ENCODE peak calls at places on chromosomes 16 and 17, in five cellular contexts. T is A673, W is sigmoid colon, S is left ventricle myocardium inferior, K is right lobe of liver. U is an unnamed sample.

GRCh38 chr16:86970726-86971125 is 346.5 kb downstream of the C16orf95 start:
- DNase-seq in T (no peak), W (no peak), S (no peak), K (no peak), U (no peak)

GRCh38 chr16:67215690-67216089 is 11.2 kb upstream of the TMEM208 start:
- DNase-seq in T (no peak), W (no peak), S (no peak), K (no peak), U (no peak)

GRCh38 chr16:84543931-84544776 is 39.7 kb upstream of the MEAK7 start:
- DNase-seq in T (no peak), W (no peak), S (no peak), K (no peak), U (no peak)

GRCh38 chr17:65191805-65192740 is 54.9 kb downstream of the RGS9 start:
- DNase-seq in T (peak; percentile 11), W (no peak), S (no peak), K (peak; percentile 48), U (no peak)

GRCh38 chr16:86850675-86851074 is 272.3 kb downstream of the FOXL1 start:
- DNase-seq in T (no peak), W (no peak), S (no peak), K (no peak), U (no peak)

GRCh38 chr17:21194688-21195087 is 19.3 kb downstream of the TMEM11 start:
- DNase-seq in T (no peak), W (peak; percentile 87), S (peak; percentile 73), K (no peak), U (peak; percentile 70)

GRCh38 chr17:80034977-80035686 is 540 bp downstream of the TBC1D16 start:
- DNase-seq in T (peak; percentile 54), W (no peak), S (no peak), K (no peak), U (no peak)

GRCh38 chr16:67389911-67390815 is 3.1 kb downstream of the TPPP3 start:
- DNase-seq in T (no peak), W (peak; percentile 75), S (peak; percentile 46), K (no peak), U (no peak)

DNA sequence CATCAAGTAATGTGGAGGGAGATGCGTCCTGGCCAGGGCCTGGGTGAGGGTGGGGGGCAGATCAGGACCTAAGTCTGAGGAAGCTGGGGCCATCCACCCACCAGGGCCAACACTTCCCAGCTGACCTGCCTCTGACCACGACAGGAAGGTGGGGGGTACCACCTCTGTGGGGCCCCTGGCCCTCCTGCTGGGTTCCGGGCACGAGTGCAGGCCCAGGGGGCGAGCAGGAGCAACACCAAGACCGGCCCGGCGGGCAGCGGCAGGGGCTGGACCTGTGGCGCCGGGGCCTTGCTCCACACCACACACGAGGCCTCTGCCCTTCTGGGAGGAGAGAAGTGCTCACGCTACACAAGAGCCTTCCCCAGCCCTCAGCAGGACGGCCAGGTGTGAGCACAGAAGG is 13.3 kb downstream of the PDIA2 start:
- DNase-seq in T (no peak), W (no peak), S (no peak), K (no peak), U (no peak)
- H3K36me3 ChIP-seq in T (no peaks in the 10 kb centered on the region), W (peaks cover 55% of the 10 kb centered on the region), S (peaks cover 45% of the 10 kb centered on the region), K (no peaks in the 10 kb centered on the region), U (peaks cover 29% of the 10 kb centered on the region)

GRCh38 chr16:2058901-2059300 is 11.1 kb downstream of the TSC2 start:
- DNase-seq in T (no peak), W (no peak), S (no peak), K (no peak), U (no peak)
- H3K36me3 ChIP-seq in T (no peaks in the 10 kb centered on the region), W (peaks cover 82% of the 10 kb centered on the region), S (peaks cover 83% of the 10 kb centered on the region), K (no peaks in the 10 kb centered on the region), U (peaks cover 74% of the 10 kb centered on the region)

DNA sequence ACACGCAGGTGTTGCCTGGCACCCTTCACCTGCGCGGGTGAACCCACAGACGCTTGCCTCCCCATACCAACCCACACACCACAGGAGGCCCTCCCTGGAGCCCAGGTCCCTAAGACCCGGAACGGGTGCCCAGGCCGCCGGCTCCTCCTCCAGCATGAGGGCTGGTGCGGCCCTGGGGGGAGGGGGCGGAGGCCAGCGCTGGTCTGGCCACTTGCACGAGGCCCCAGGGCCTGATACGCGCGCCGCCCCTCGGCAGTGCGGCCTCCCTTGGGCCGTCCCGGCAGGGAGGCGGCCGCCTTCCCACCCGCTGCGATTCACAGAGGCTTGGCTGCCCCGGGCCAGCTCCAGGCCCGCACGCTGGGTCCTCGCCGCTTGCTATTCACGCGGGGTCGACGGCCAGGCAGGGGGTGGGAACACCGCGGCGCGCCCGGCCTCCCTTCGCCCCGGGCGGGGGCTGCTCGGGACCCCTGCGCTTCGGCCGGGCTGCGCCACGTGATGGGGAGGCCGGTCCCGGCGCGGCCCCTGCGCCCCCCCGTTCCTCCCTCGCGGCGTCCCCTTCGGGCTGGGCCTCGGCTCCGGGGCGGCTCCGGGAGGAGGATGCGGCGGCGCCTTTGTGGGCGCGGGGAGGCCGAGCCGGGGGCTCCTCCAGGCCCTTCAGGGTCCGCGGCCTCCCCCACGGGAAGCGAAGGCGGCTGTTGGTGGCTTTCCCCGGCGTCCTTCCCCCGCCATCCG is 683 bp downstream of the FASN start:
- DNase-seq in T (no peak), W (no peak), S (no peak), K (peak; percentile 54), U (peak; percentile 91)
- H3K36me3 ChIP-seq in T (peaks cover 44% of the 10 kb centered on the region), W (peaks cover 38% of the 10 kb centered on the region), S (peaks cover 38% of the 10 kb centered on the region), K (no peaks in the 10 kb centered on the region), U (peaks cover 20% of the 10 kb centered on the region)

GRCh38 chr17:59878624-59879023 is 14.1 kb downstream of the TUBD1 start:
- DNase-seq in T (no peak), W (no peak), S (no peak), K (no peak), U (no peak)
- H3K36me3 ChIP-seq in T (peaks cover 13% of the 10 kb centered on the region), W (peaks cover 98% of the 10 kb centered on the region), S (peaks cover 90% of the 10 kb centered on the region), K (no peaks in the 10 kb centered on the region), U (no peaks in the 10 kb centered on the region)

GRCh38 chr16:28839004-28839639 is 7.0 kb downstream of the TUFM start:
- DNase-seq in T (no peak), W (no peak), S (no peak), K (no peak), U (no peak)
- H3K36me3 ChIP-seq in T (peaks cover 66% of the 10 kb centered on the region), W (peaks cover 72% of the 10 kb centered on the region), S (peaks cover 65% of the 10 kb centered on the region), K (peaks cover 16% of the 10 kb centered on the region), U (peaks cover 27% of the 10 kb centered on the region)

GRCh38 chr17:41975099-41976083 is 8.8 kb downstream of the CNP start:
- DNase-seq in T (no peak), W (no peak), S (no peak), K (no peak), U (no peak)
- H3K36me3 ChIP-seq in T (peaks cover 19% of the 10 kb centered on the region), W (peaks cover 94% of the 10 kb centered on the region), S (peaks cover 85% of the 10 kb centered on the region), K (peaks cover 4% of the 10 kb centered on the region), U (peaks cover 72% of the 10 kb centered on the region)

DNA sequence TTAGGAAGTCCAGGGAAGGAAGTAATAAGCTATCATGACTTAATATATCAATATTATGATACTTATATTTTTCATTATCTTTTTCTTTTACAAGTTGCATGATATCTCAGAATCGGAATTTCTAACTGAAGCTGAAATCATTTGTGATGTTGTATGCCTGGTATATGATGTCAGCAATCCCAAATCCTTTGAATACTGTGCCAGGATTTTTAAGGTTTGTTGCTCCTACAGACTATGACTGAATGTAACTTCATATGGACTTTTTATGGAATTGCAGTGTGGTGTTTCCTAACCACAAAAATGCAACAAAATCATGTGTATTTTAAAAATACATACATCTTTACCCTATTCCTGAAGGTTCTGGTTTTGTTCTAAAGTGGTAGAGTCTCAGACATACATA is 58.8 kb upstream of the RHBDL3 start:
- DNase-seq in T (no peak), W (no peak), S (no peak), K (no peak), U (no peak)
- H3K36me3 ChIP-seq in T (peaks cover 12% of the 10 kb centered on the region), W (peaks cover 91% of the 10 kb centered on the region), S (peaks cover 96% of the 10 kb centered on the region), K (peaks cover 13% of the 10 kb centered on the region), U (peaks cover 59% of the 10 kb centered on the region)